ENCODE peak calls at places on chromosomes 4 and X, in seven cellular contexts. W, U, Q, R, T, N and S are unnamed samples.

GRCh38 chr4:6962211-6963041 is 52.8 kb downstream of the TBC1D14 start:
- DNase-seq in W (no peak), U (no peak), Q (no peak), R (no peak), T (no peak), N (no peak), S (no peak)

GRCh38 chr4:148030486-148030885 is 298.6 kb downstream of the ARHGAP10 start:
- DNase-seq in W (peak; percentile 93), U (no peak), Q (peak; percentile 27), R (no peak), T (no peak), N (peak; percentile 83), S (no peak)

GRCh38 chrX:7582191-7582590 is 260.8 kb upstream of the VCX start:
- DNase-seq in W (no peak), U (no peak), Q (no peak), R (no peak), T (no peak), N (no peak), S (no peak)

GRCh38 chr4:125244848-125245450 is 69.8 kb upstream of the FAT4 start:
- DNase-seq in W (peak; percentile 67), U (no peak), Q (peak; percentile 27), R (no peak), T (no peak), N (peak; percentile 57), S (no peak)

GRCh38 chr4:749771-750666 is 44.4 kb downstream of the PCGF3 start:
- DNase-seq in W (peak; percentile 80), U (no peak), Q (peak; percentile 83), R (no peak), T (no peak), N (peak; percentile 74), S (no peak)

GRCh38 chr4:145679991-145680455 is at the start of gene C4orf51:
- DNase-seq in W (peak; percentile 73), U (peak; percentile 10), Q (peak; percentile 26), R (no peak), T (no peak), N (peak; percentile 56), S (no peak)

GRCh38 chr4:152972821-152973613 is 36.9 kb downstream of the FHDC1 start:
- DNase-seq in W (peak; percentile 95), U (no peak), Q (peak; percentile 69), R (no peak), T (no peak), N (peak; percentile 89), S (no peak)

GRCh38 chr4:89299153-89299789 is 8.3 kb downstream of the GPRIN3 start:
- DNase-seq in W (no peak), U (no peak), Q (no peak), R (peak; percentile 47), T (no peak), N (no peak), S (no peak)

GRCh38 chr4:47838445-47838844 is 578 bp upstream of the CORIN start:
- DNase-seq in W (no peak), U (no peak), Q (no peak), R (no peak), T (no peak), N (no peak), S (peak; percentile 32)

GRCh38 chr4:120053916-120054315 is 12.7 kb downstream of the MAD2L1 start:
- DNase-seq in W (no peak), U (no peak), Q (no peak), R (no peak), T (no peak), N (no peak), S (no peak)

GRCh38 chrX:73131276-73131675 is 52.0 kb upstream of the PABPC1L2A start:
- DNase-seq in W (no peak), U (no peak), Q (no peak), R (no peak), T (no peak), N (no peak), S (no peak)

GRCh38 chr4:1982124-1983052 is 26.4 kb downstream of the NELFA start:
- DNase-seq in W (no peak), U (no peak), Q (no peak), R (peak; percentile 55), T (no peak), N (no peak), S (no peak)

GRCh38 chrX:151929131-151929530 is 16.4 kb downstream of the MAGEA4 start:
- DNase-seq in W (peak; percentile 60), U (no peak), Q (no peak), R (no peak), T (no peak), N (peak; percentile 4), S (no peak)

GRCh38 chrX:12137982-12138365 is 299 bp upstream of the FRMPD4 start:
- DNase-seq in W (peak; percentile 12), U (no peak), Q (no peak), R (no peak), T (peak; percentile 41), N (no peak), S (no peak)

GRCh38 chrX:349196-349595 is 30.6 kb upstream of the GTPBP6 start:
- DNase-seq in W (no peak), U (no peak), Q (no peak), R (no peak), T (no peak), N (peak; percentile 13), S (no peak)

GRCh38 chr4:151325320-151326246 is at the start of gene SH3D19:
- DNase-seq in W (peak; percentile 66), U (peak; percentile 99), Q (peak; percentile 85), R (peak; percentile 91), T (peak; percentile 67), N (peak; percentile 83), S (peak; percentile 88)

GRCh38 chr4:169116270-169116901 is 106.3 kb upstream of the CBR4 start:
- DNase-seq in W (peak; percentile 60), U (no peak), Q (no peak), R (no peak), T (no peak), N (peak; percentile 18), S (no peak)

GRCh38 chr4:123986268-123986798 is 589.7 kb downstream of the SPRY1 start:
- DNase-seq in W (peak; percentile 91), U (no peak), Q (peak; percentile 40), R (peak; percentile 25), T (no peak), N (peak; percentile 95), S (no peak)

GRCh38 chr4:106303548-106303947 is 12.5 kb downstream of the TBCK start:
- DNase-seq in W (no peak), U (no peak), Q (no peak), R (no peak), T (no peak), N (no peak), S (no peak)
- TF ChIP-seq CTCF in W (no peak), U (no peak), Q (no peak), R (no peak), T (no peak), N (no peak), S (no peak)

DNA sequence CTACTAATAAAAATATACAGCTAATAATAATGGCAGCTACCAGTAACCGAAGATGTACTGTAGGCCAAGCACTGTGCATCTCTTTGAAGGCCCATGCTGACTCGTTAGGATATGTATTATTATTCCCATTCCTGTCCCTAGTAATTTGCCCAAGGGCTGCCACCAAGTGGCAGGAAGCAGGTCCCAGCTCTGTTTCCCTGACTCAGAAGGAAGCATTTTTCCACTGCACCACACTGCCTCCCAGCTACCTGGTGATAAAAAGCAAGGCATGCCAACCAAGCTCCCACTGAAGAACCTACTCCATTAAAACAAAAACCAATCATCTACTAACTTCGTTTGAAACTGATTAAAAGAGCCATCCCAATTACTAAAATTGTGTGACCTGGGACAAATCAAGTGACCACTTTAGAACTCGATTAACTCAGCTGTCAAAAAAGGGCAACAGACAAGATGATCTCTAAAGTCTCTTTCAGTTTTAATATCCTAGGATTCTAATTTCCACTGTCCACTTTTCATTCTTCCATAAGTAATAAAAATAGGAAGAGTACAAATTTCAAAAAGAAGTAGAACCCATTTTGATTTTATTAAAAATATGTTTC is 24.3 kb upstream of the PGM2 start:
- DNase-seq in W (peak; percentile 68), U (peak; percentile 78), Q (peak; percentile 87), R (peak; percentile 68), T (peak; percentile 34), N (peak; percentile 58), S (peak; percentile 77)
- TF ChIP-seq CTCF in W (peak; percentile 64), U (peak; percentile 91), Q (peak; percentile 53), R (peak; percentile 68), T (peak; percentile 45), N (peak; percentile 46), S (peak; percentile 80)

DNA sequence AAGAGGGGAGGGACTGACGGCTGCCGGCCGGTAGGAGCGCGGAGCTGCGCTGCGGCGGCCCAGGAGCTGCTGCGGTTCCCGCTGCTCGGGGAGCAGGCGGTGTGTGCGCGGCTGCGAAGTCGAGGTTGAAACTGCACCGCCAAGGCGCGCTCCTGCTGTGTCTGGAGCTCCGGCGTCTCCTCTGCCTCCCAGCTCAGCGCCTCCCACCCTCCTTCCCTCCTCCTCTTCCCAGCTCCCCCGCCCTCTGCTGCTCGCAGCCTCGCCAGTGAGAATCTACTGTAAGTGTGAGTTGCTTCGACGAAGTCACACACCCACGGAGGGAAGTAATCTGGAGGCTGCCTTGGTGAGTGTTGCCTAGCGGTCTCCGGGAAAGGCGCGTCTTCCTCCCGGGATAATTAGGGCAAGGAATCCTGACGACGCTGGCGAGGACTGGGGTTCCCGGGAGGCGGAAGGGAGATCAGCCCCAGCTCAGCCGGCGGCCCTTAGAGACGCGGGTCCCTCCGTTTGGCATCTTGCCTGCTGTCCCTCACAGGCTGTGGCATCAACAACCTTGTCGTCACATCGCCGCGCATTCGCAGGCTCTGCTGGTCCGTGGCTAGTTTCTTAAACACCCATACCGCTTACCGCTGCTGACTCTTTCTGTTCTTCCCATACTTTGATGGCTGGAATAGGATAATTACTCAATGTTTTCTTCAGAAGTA is at the start of gene EPHA5:
- DNase-seq in W (peak; percentile 94), U (peak; percentile 3), Q (peak; percentile 78), R (peak; percentile 19), T (peak; percentile 83), N (peak; percentile 90), S (peak; percentile 55)
- TF ChIP-seq CTCF in W (peak; percentile 39), U (peak; percentile 7), Q (no peak), R (no peak), T (peak; percentile 23), N (peak; percentile 17), S (no peak)

GRCh38 chrX:126799059-126799458 is 20.5 kb upstream of the PRR32 start:
- DNase-seq in W (no peak), U (no peak), Q (peak; percentile 75), R (no peak), T (no peak), N (no peak), S (no peak)
- TF ChIP-seq CTCF in W (no peak), U (no peak), Q (no peak), R (no peak), T (no peak), N (no peak), S (no peak)

GRCh38 chr4:116849620-116850019 is 235.8 kb downstream of the TRAM1L1 start:
- DNase-seq in W (no peak), U (no peak), Q (peak; percentile 17), R (no peak), T (no peak), N (no peak), S (no peak)
- TF ChIP-seq CTCF in W (no peak), U (peak; percentile 9), Q (no peak), R (no peak), T (no peak), N (no peak), S (no peak)

GRCh38 chr4:42750091-42750490 is 93.2 kb upstream of the ATP8A1 start:
- DNase-seq in W (peak; percentile 30), U (no peak), Q (peak; percentile 38), R (no peak), T (no peak), N (no peak), S (no peak)
- TF ChIP-seq CTCF in W (peak; percentile 16), U (peak; percentile 7), Q (no peak), R (no peak), T (no peak), N (no peak), S (no peak)